ENCODE peak calls at places on chromosome 4, in ten cellular contexts. K, Q, H, X, N, M, T, V, C and S are unnamed samples.

GRCh38 chr4:186236126-186236525 is 8.8 kb downstream of the KLKB1 start:
- DNase-seq in C (no peak), H (no peak), M (no peak), X (no peak), Q (no peak), T (no peak), V (no peak), N (no peak), K (no peak), S (no peak)

GRCh38 chr4:151644625-151645024 is 116.2 kb downstream of the GATB start:
- DNase-seq in C (no peak), V (peak; percentile 61), Q (no peak), M (no peak), H (peak; percentile 9), T (peak; percentile 14), K (no peak), X (no peak), N (no peak), S (peak; percentile 13)

GRCh38 chr4:87058272-87059073 is 123.7 kb downstream of the AFF1 start:
- DNase-seq in Q (no peak), K (peak; percentile 8), H (no peak), X (no peak), T (no peak), N (no peak), V (no peak), C (no peak), M (no peak), S (no peak)

GRCh38 chr4:99645638-99646037 is 12.0 kb downstream of the C4orf54 start:
- DNase-seq in M (no peak), Q (no peak), K (no peak), V (no peak), X (no peak), T (no peak), C (no peak), H (no peak), N (no peak), S (no peak)

GRCh38 chr4:30822911-30823529 is 102.9 kb downstream of the PCDH7 start:
- DNase-seq in X (no peak), K (no peak), T (no peak), M (no peak), C (no peak), V (no peak), H (no peak), Q (no peak), N (no peak), S (no peak)

GRCh38 chr4:107853444-107854325 is 29.0 kb downstream of the SGMS2 start:
- DNase-seq in K (no peak), T (peak; percentile 14), Q (no peak), N (no peak), M (no peak), C (no peak), V (no peak), X (no peak), H (no peak), S (no peak)

GRCh38 chr4:128228778-128229457 is 58.7 kb downstream of the PGRMC2 start:
- DNase-seq in T (no peak), C (no peak), Q (no peak), K (no peak), X (no peak), H (no peak), N (no peak), V (no peak), M (peak; percentile 55), S (no peak)

GRCh38 chr4:123573866-123574508 is 177.4 kb downstream of the SPRY1 start:
- DNase-seq in C (no peak), N (no peak), Q (no peak), K (no peak), M (no peak), T (no peak), H (no peak), X (no peak), V (no peak), S (no peak)

GRCh38 chr4:151992301-151992700 is 231.5 kb upstream of the GATB start:
- DNase-seq in V (no peak), N (no peak), M (no peak), H (no peak), C (no peak), X (no peak), T (no peak), K (no peak), Q (no peak), S (no peak)

GRCh38 chr4:66568001-66568400 is 897.7 kb upstream of the EPHA5 start:
- DNase-seq in H (no peak), K (no peak), M (no peak), X (no peak), N (no peak), V (no peak), C (no peak), T (no peak), Q (no peak), S (no peak)

GRCh38 chr4:186644737-186645261 is 78.9 kb downstream of the FAT1 start:
- DNase-seq in M (no peak), C (no peak), T (no peak), X (no peak), Q (peak; percentile 24), N (no peak), V (no peak), H (no peak), K (no peak), S (no peak)